ENCODE peak calls at places on chromosome 10, in five cellular contexts. One of them, this sample, is unnamed.

GRCh38 chr10:106705576-106706526 is 458.7 kb downstream of the SORCS1 start:
- DNase-seq in tibial nerve: peak
- DNase-seq in astrocyte of the spinal cord: peak
- DNase-seq in GM18507: peak
- DNase-seq in amygdala: peak
- DNase-seq in this sample: no peak

GRCh38 chr10:17134737-17135260 is 5.2 kb upstream of the CUBN start:
- DNase-seq in tibial nerve: no peak
- DNase-seq in astrocyte of the spinal cord: no peak
- DNase-seq in GM18507: no peak
- DNase-seq in amygdala: no peak
- DNase-seq in this sample: no peak

GRCh38 chr10:12448729-12449391 is 99.5 kb downstream of the CAMK1D start:
- DNase-seq in tibial nerve: no peak
- DNase-seq in astrocyte of the spinal cord: peak
- DNase-seq in GM18507: peak
- DNase-seq in amygdala: no peak
- DNase-seq in this sample: peak

GRCh38 chr10:109778993-109779392 is 144.3 kb downstream of the XPNPEP1 start:
- DNase-seq in tibial nerve: no peak
- DNase-seq in astrocyte of the spinal cord: no peak
- DNase-seq in GM18507: no peak
- DNase-seq in amygdala: no peak
- DNase-seq in this sample: no peak

GRCh38 chr10:89357955-89358354 is 19.9 kb upstream of the IFIT1B start:
- DNase-seq in tibial nerve: no peak
- DNase-seq in astrocyte of the spinal cord: no peak
- DNase-seq in GM18507: no peak
- DNase-seq in amygdala: no peak
- DNase-seq in this sample: no peak

GRCh38 chr10:31939797-31940708 is 11.4 kb upstream of the ARHGAP12 start:
- DNase-seq in tibial nerve: no peak
- DNase-seq in astrocyte of the spinal cord: peak
- DNase-seq in GM18507: no peak
- DNase-seq in amygdala: no peak
- DNase-seq in this sample: no peak

GRCh38 chr10:109933984-109934565 is 10.8 kb upstream of the XPNPEP1 start:
- DNase-seq in tibial nerve: no peak
- DNase-seq in astrocyte of the spinal cord: peak
- DNase-seq in GM18507: no peak
- DNase-seq in amygdala: no peak
- DNase-seq in this sample: no peak

GRCh38 chr10:100650693-100651092 is 94.7 kb upstream of the PAX2 start:
- DNase-seq in tibial nerve: no peak
- DNase-seq in astrocyte of the spinal cord: no peak
- DNase-seq in GM18507: no peak
- DNase-seq in amygdala: no peak
- DNase-seq in this sample: no peak

GRCh38 chr10:68330852-68331454 is 911 bp upstream of the HNRNPH3 start:
- DNase-seq in tibial nerve: no peak
- DNase-seq in astrocyte of the spinal cord: no peak
- DNase-seq in GM18507: no peak
- DNase-seq in amygdala: peak
- DNase-seq in this sample: peak

GRCh38 chr10:124740374-124741280 is 3.6 kb downstream of the FAM53B start:
- DNase-seq in tibial nerve: no peak
- DNase-seq in astrocyte of the spinal cord: no peak
- DNase-seq in GM18507: no peak
- DNase-seq in amygdala: peak
- DNase-seq in this sample: peak

GRCh38 chr10:77090381-77091356 is 546.9 kb downstream of the KCNMA1 start:
- DNase-seq in tibial nerve: no peak
- DNase-seq in astrocyte of the spinal cord: no peak
- DNase-seq in GM18507: no peak
- DNase-seq in amygdala: no peak
- DNase-seq in this sample: no peak

GRCh38 chr10:79027147-79028055 is 41.4 kb upstream of the ZMIZ1 start:
- DNase-seq in tibial nerve: no peak
- DNase-seq in astrocyte of the spinal cord: no peak
- DNase-seq in GM18507: no peak
- DNase-seq in amygdala: no peak
- DNase-seq in this sample: no peak

GRCh38 chr10:102713483-102713813 is 749 bp downstream of the ARL3 start:
- DNase-seq in tibial nerve: no peak
- DNase-seq in astrocyte of the spinal cord: no peak
- DNase-seq in GM18507: no peak
- DNase-seq in amygdala: no peak
- DNase-seq in this sample: no peak

GRCh38 chr10:68156373-68157185 is 47.3 kb downstream of the MYPN start:
- DNase-seq in tibial nerve: peak
- DNase-seq in astrocyte of the spinal cord: peak
- DNase-seq in GM18507: no peak
- DNase-seq in amygdala: peak
- DNase-seq in this sample: no peak

GRCh38 chr10:70588255-70588654 is 14.3 kb downstream of the PRF1 start:
- DNase-seq in tibial nerve: no peak
- DNase-seq in astrocyte of the spinal cord: no peak
- DNase-seq in GM18507: no peak
- DNase-seq in amygdala: no peak
- DNase-seq in this sample: no peak

GRCh38 chr10:26800468-26800867 is 60.3 kb downstream of the ABI1 start:
- DNase-seq in tibial nerve: no peak
- DNase-seq in astrocyte of the spinal cord: no peak
- DNase-seq in GM18507: no peak
- DNase-seq in amygdala: no peak
- DNase-seq in this sample: no peak

GRCh38 chr10:116627386-116627933 is 6.7 kb downstream of the PNLIPRP2 start:
- DNase-seq in tibial nerve: no peak
- DNase-seq in astrocyte of the spinal cord: no peak
- DNase-seq in GM18507: no peak
- DNase-seq in amygdala: no peak
- DNase-seq in this sample: no peak

GRCh38 chr10:50063100-50063499 is 4.7 kb upstream of the WASHC2A start:
- DNase-seq in tibial nerve: no peak
- DNase-seq in astrocyte of the spinal cord: no peak
- DNase-seq in GM18507: no peak
- DNase-seq in amygdala: no peak
- DNase-seq in this sample: no peak

GRCh38 chr10:13712799-13713581 is 126.2 kb downstream of the PRPF18 start:
- DNase-seq in tibial nerve: peak
- DNase-seq in astrocyte of the spinal cord: peak
- DNase-seq in GM18507: peak
- DNase-seq in amygdala: no peak
- DNase-seq in this sample: peak

GRCh38 chr10:17228081-17229015 is at the start of gene VIM:
- DNase-seq in tibial nerve: peak
- DNase-seq in astrocyte of the spinal cord: peak
- DNase-seq in GM18507: no peak
- DNase-seq in amygdala: peak
- DNase-seq in this sample: peak

GRCh38 chr10:106387063-106387462 is 777.4 kb downstream of the SORCS1 start:
- DNase-seq in tibial nerve: no peak
- DNase-seq in astrocyte of the spinal cord: no peak
- DNase-seq in GM18507: no peak
- DNase-seq in amygdala: no peak
- DNase-seq in this sample: no peak

This sample was measured in GM06990.